ENCODE peak calls at places on chromosomes 5 and 9, in seven cellular contexts. N is AG04450, F is psoas muscle, P is colonic mucosa, I is upper lobe of left lung, S is left ventricle myocardium inferior, O is GM13977. B is an unnamed sample.

GRCh38 chr9:113446323-113446740 is 17.2 kb upstream of the RGS3 start:
- DNase-seq in N (no peak), F (no peak), P (no peak), I (no peak), S (no peak), O (peak; percentile 81), B (no peak)

GRCh38 chr9:90421786-90422185 is 220.8 kb downstream of the DIRAS2 start:
- DNase-seq in N (no peak), F (no peak), P (no peak), I (no peak), S (no peak), O (no peak), B (no peak)

GRCh38 chr5:73218552-73219171 is 45.7 kb downstream of the TMEM174 start:
- DNase-seq in N (peak; percentile 39), F (no peak), P (no peak), I (no peak), S (no peak), O (no peak), B (no peak)

GRCh38 chr9:137255448-137256114 is 454 bp downstream of the NELFB start:
- DNase-seq in N (no peak), F (no peak), P (peak; percentile 65), I (no peak), S (peak; percentile 46), O (peak; percentile 64), B (no peak)

GRCh38 chr5:87361031-87361443 is 51.7 kb downstream of the CCNH start:
- DNase-seq in N (peak; percentile 16), F (no peak), P (no peak), I (no peak), S (no peak), O (no peak), B (no peak)

GRCh38 chr9:104993291-104993963 is 65.5 kb upstream of the ABCA1 start:
- DNase-seq in N (no peak), F (peak; percentile 86), P (peak; percentile 46), I (no peak), S (peak; percentile 84), O (no peak), B (no peak)

GRCh38 chr9:95974389-95974788 is 98.9 kb downstream of the ERCC6L2 start:
- DNase-seq in N (no peak), F (no peak), P (no peak), I (no peak), S (no peak), O (no peak), B (no peak)

GRCh38 chr5:142568271-142568995 is 117.5 kb downstream of the FGF1 start:
- DNase-seq in N (peak; percentile 21), F (no peak), P (no peak), I (no peak), S (no peak), O (no peak), B (no peak)

GRCh38 chr5:91670565-91670964 is 287.4 kb upstream of the ARRDC3 start:
- DNase-seq in N (no peak), F (no peak), P (no peak), I (peak; percentile 12), S (peak; percentile 28), O (no peak), B (no peak)

GRCh38 chr9:81610739-81611107 is 78.6 kb downstream of the TLE1 start:
- DNase-seq in N (no peak), F (no peak), P (no peak), I (no peak), S (no peak), O (no peak), B (no peak)

GRCh38 chr5:13786016-13786415 is 158.5 kb downstream of the DNAH5 start:
- DNase-seq in N (no peak), F (no peak), P (no peak), I (no peak), S (no peak), O (no peak), B (no peak)

GRCh38 chr5:91177085-91177484 is 206.0 kb downstream of the ARRDC3 start:
- DNase-seq in N (no peak), F (no peak), P (no peak), I (no peak), S (no peak), O (no peak), B (no peak)

GRCh38 chr5:40683351-40683750 is 3.6 kb downstream of the PTGER4 start:
- DNase-seq in N (no peak), F (no peak), P (no peak), I (no peak), S (no peak), O (no peak), B (no peak)

GRCh38 chr5:96177303-96177869 is 215.7 kb upstream of the ELL2 start:
- DNase-seq in N (peak; percentile 48), F (no peak), P (no peak), I (no peak), S (no peak), O (peak; percentile 50), B (no peak)

GRCh38 chr5:139058121-139058520 is 140.0 kb downstream of the SIL1 start:
- DNase-seq in N (no peak), F (no peak), P (no peak), I (no peak), S (no peak), O (no peak), B (no peak)

GRCh38 chr5:174626521-174626920 is 97.9 kb upstream of the MSX2 start:
- DNase-seq in N (no peak), F (no peak), P (no peak), I (no peak), S (no peak), O (no peak), B (no peak)

GRCh38 chr5:34017254-34017653 is 9.4 kb upstream of the AMACR start:
- DNase-seq in N (no peak), F (no peak), P (no peak), I (no peak), S (no peak), O (no peak), B (no peak)

GRCh38 chr5:64229163-64229774 is 63.6 kb downstream of the RNF180 start:
- DNase-seq in N (no peak), F (no peak), P (no peak), I (no peak), S (no peak), O (peak; percentile 74), B (no peak)

DNA sequence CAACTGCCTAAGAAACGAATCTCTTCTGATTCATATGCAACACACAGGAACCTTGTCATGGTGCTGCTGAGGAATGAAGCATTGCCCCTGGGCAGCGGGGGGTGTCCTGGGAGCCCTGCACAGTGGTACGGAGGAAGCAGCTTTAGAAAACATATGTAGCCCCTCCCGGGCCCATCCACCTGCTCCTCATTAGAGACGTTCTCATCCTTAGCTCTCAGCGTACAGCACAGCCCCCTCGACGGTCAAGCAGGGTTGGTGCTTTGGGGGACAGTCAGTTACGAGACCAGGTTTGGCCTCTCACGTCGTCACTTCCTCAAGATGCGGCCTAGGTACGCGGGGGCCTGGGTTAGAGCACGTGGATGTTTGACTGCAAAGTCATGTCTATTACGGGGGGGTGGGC is 28.4 kb upstream of the LAMC3 start:
- DNase-seq in N (no peak), F (no peak), P (no peak), I (no peak), S (no peak), O (no peak), B (no peak)
- TF ChIP-seq CTCF in N (no peak), F (no peak), P (no peak), I (no peak), S (no peak), O (no peak), B (no peak)

GRCh38 chr9:6498982-6499381 is 86.0 kb downstream of the UHRF2 start:
- DNase-seq in N (peak; percentile 20), F (no peak), P (no peak), I (no peak), S (no peak), O (no peak), B (no peak)

GRCh38 chr9:6490863-6491262 is 77.9 kb downstream of the UHRF2 start:
- DNase-seq in N (no peak), F (no peak), P (no peak), I (no peak), S (no peak), O (no peak), B (no peak)

GRCh38 chr9:6495484-6495883 is 82.5 kb downstream of the UHRF2 start:
- DNase-seq in N (no peak), F (no peak), P (no peak), I (no peak), S (no peak), O (no peak), B (no peak)
- TF ChIP-seq CTCF in N (no peak), F (no peak), P (no peak), I (no peak), S (peak; percentile 39), O (no peak), B (no peak)

DNA sequence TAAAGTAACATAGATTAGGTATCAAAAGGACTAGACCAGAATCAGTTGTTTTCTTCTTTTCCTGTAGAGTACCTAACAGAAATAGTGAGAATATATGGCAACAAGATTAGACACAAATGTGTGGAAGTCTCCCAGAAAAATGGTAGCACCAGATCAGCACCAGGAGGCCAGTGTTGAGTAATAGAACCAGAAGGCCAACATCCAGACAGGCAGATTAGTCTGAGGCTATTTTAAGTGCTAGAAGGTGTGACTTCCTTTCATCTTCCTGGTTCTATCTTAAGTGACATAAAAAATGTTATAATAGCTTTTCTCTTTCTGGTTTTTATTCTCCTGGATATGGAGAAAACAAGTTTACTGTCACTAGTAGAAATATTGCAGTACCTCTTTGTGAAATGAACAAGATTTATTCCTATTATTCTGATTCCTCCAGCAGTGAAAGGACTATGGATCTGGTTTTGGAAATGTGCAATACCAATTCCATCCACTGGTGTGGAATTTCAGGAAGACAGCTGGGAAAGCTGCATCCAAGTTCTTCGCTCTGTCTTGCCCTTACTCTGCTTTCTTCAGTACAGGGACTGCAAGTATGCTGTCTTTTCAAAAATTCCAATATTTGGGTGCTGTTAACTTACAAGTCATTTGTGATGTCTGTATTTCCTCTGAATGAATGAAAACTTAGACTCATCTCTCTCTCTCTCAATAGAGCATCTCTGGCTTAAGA is 39.1 kb downstream of the SHLD3 start:
- DNase-seq in N (no peak), F (no peak), P (no peak), I (no peak), S (no peak), O (no peak), B (no peak)
- TF ChIP-seq CTCF in N (peak; percentile 56), F (peak; percentile 43), P (peak; percentile 38), I (peak; percentile 52), S (peak; percentile 51), O (no peak), B (peak; percentile 65)

GRCh38 chr5:97844797-97845196 is 661.8 kb upstream of the RIOK2 start:
- DNase-seq in N (no peak), F (no peak), P (no peak), I (no peak), S (no peak), O (no peak), B (no peak)
- TF ChIP-seq CTCF in N (no peak), F (no peak), P (no peak), I (no peak), S (no peak), O (peak; percentile 34), B (no peak)

B was measured in type B pancreatic cell.